ENCODE peak calls at places on chromosomes 11 and 22, in five cellular contexts. W is GM23248, E is MM.1S, U is OCI-LY7, C is GM23338. O is an unnamed sample.

GRCh38 chr11:73838443-73839122 is 38.1 kb downstream of the COA4 start:
- DNase-seq in W (peak; percentile 33), E (no peak), U (no peak), C (peak; percentile 45), O (peak; percentile 38)

GRCh38 chr11:18669629-18670162 is 28.9 kb upstream of the TMEM86A start:
- DNase-seq in W (no peak), E (no peak), U (no peak), C (peak; percentile 17), O (no peak)

GRCh38 chr11:57515332-57516060 is at the start of gene SLC43A1:
- DNase-seq in W (peak; percentile 80), E (peak; percentile 28), U (peak; percentile 63), C (peak; percentile 57), O (peak; percentile 59)

GRCh38 chr11:69444381-69445130 is 36.9 kb upstream of the LINC01488 start:
- DNase-seq in W (peak; percentile 91), E (no peak), U (no peak), C (peak; percentile 60), O (peak; percentile 79)

GRCh38 chr22:39467390-39467901 is 10.6 kb downstream of the MGAT3 start:
- DNase-seq in W (no peak), E (peak; percentile 76), U (no peak), C (peak; percentile 0), O (no peak)

GRCh38 chr22:20305894-20306645 is 13.8 kb downstream of the DGCR6L start:
- DNase-seq in W (no peak), E (no peak), U (no peak), C (no peak), O (no peak)

GRCh38 chr11:9001736-9002135 is 2.1 kb downstream of the NRIP3 start:
- DNase-seq in W (peak; percentile 96), E (no peak), U (no peak), C (no peak), O (no peak)

GRCh38 chr11:119856681-119857485 is 127.9 kb upstream of the NECTIN1 start:
- DNase-seq in W (no peak), E (no peak), U (no peak), C (no peak), O (peak; percentile 18)

GRCh38 chr22:36352775-36353507 is 34.8 kb downstream of the MYH9 start:
- DNase-seq in W (no peak), E (no peak), U (no peak), C (peak; percentile 25), O (peak; percentile 38)

GRCh38 chr11:105968021-105968697 is 53.9 kb downstream of the MSANTD4 start:
- DNase-seq in W (peak; percentile 5), E (no peak), U (no peak), C (no peak), O (no peak)

GRCh38 chr11:92251980-92252379 is 27.4 kb downstream of the FAT3 start:
- DNase-seq in W (peak; percentile 74), E (no peak), U (no peak), C (no peak), O (no peak)

GRCh38 chr22:46026907-46027218 is 49.9 kb upstream of the WNT7B start:
- DNase-seq in W (peak; percentile 43), E (no peak), U (no peak), C (no peak), O (no peak)
- TF ChIP-seq EZH2phosphoT487 in W (no peak), E (no peak), U (no peak), C (no peak), O (no peak)

GRCh38 chr22:46607483-46608114 is 12.6 kb upstream of the GRAMD4 start:
- DNase-seq in W (no peak), E (no peak), U (no peak), C (no peak), O (no peak)

GRCh38 chr22:46606886-46607285 is 13.3 kb upstream of the GRAMD4 start:
- DNase-seq in W (no peak), E (no peak), U (no peak), C (no peak), O (no peak)

GRCh38 chr22:46602025-46602424 is 18.2 kb upstream of the GRAMD4 start:
- DNase-seq in W (no peak), E (no peak), U (no peak), C (no peak), O (no peak)

GRCh38 chr22:46605117-46605516 is 15.1 kb upstream of the GRAMD4 start:
- DNase-seq in W (no peak), E (no peak), U (no peak), C (no peak), O (no peak)

DNA sequence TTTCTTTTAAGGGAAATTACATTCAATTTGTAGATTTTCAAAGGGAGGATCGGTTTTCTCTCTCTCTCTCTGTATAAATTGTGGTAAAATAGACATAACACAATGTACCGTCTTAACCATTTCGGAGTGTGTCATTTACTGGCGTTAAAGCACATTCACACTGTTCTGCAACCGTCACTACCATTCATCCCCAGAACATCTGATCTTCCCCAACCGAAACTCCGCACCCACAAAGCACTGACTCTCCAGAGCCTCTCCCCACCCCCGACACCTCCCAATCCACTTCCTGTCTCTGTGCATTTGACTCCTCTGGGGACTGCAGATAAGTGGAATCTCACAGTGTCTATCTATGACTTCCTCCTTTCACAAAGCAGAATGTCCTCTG is 15.9 kb upstream of the GRAMD4 start:
- DNase-seq in W (no peak), E (no peak), U (no peak), C (no peak), O (no peak)
- H3K4me2 ChIP-seq in W (no peak overlapping the region), E (no peak overlapping the region), U (peak overlapping the region; percentile 7), C (no peak overlapping the region), O (no peak overlapping the region)

DNA sequence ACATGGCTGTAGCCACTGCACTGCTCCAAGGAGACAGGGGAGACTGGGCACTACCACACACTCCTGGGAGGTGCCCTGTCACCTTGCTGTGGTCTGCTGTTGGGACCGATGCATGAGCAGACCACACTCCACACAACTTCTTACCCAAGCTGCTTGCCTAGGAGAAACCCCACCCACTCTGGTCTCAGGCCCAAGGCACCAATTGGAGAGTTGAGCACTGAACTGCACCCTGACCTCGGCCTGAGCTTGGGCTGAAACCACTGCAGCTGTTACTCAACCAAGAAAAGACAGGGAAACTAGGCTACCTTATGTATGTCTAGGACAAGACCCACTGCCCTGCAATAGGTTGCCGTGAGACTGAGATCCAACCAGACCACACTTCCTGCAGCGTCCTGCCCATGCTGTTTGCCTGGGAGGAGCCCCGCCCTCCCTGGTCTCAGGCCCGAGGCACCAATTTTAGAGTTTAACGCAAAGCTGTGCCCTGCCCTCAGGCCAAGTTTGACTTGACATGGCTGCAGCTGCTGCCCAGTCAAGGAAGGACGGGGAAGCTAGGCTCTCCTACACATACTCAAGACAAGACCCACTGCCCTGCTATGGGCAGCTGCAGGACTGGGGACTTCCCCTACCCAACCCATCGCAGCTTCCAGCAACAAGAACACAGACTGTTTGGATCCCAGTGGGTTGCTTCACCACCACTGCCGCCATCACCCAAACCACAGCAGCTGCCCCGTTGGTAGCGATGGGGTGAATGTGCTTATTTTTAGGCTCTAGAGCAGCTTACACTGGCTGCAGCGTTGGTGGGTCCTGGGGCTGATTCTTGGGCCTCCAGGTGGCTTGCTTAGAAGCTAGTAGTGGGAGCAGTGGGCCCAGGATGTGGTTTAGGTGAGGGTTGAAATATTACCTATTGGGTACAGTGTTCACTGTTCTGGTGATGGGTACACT is 66.8 kb downstream of the BRD1 start:
- DNase-seq in W (no peak), E (peak; percentile 70), U (peak; percentile 75), C (no peak), O (no peak)
- TF ChIP-seq EZH2phosphoT487 in W (no peak), E (no peak), U (no peak), C (no peak), O (no peak)

GRCh38 chr11:78022397-78023396 is at the start of gene KCTD14:
- DNase-seq in W (peak; percentile 34), E (no peak), U (no peak), C (peak; percentile 79), O (peak; percentile 67)
- H3K4me2 ChIP-seq in W (peak within 1 kb of the TSS; percentile 62), E (no peak within 1 kb of the TSS), U (no peak within 1 kb of the TSS), C (peak within 1 kb of the TSS; percentile 88), O (peak within 1 kb of the TSS; percentile 86)

GRCh38 chr22:29032014-29032475 is 29.6 kb downstream of the C22orf31 start:
- DNase-seq in W (peak; percentile 5), E (no peak), U (no peak), C (peak; percentile 37), O (no peak)
- TF ChIP-seq EZH2phosphoT487 in W (no peak), E (no peak), U (no peak), C (no peak), O (no peak)